ENCODE peak calls at places on chromosomes 2 and 18, in ten cellular contexts. W, O, Y, I, P, B, G, A, Z and K are unnamed samples.

GRCh38 chr18:62523255-62523588 is 397 bp downstream of the ZCCHC2 start:
- DNase-seq in W (no peak), O (no peak), Y (no peak), I (no peak), P (no peak), B (no peak), G (no peak), A (peak; percentile 75), Z (no peak), K (no peak)

GRCh38 chr2:207162319-207162718 is 3.4 kb downstream of the KLF7 start:
- DNase-seq in W (no peak), O (no peak), Y (no peak), I (no peak), P (no peak), B (no peak), G (no peak), A (no peak), Z (no peak), K (no peak)

GRCh38 chr18:36728345-36728744 is 100.5 kb downstream of the TPGS2 start:
- DNase-seq in W (no peak), O (no peak), Y (no peak), I (no peak), P (no peak), B (no peak), G (no peak), A (no peak), Z (no peak), K (no peak)

GRCh38 chr2:64479259-64480198 is 25.6 kb downstream of the LGALSL start:
- DNase-seq in W (no peak), O (no peak), Y (no peak), I (no peak), P (no peak), B (peak; percentile 44), G (no peak), A (no peak), Z (no peak), K (no peak)

GRCh38 chr2:128214866-128215460 is 103.7 kb downstream of the HS6ST1 start:
- DNase-seq in W (no peak), O (no peak), Y (no peak), I (no peak), P (no peak), B (no peak), G (no peak), A (no peak), Z (no peak), K (no peak)

GRCh38 chr18:58753976-58754375 is 82.7 kb downstream of the MALT1 start:
- DNase-seq in W (no peak), O (no peak), Y (no peak), I (no peak), P (no peak), B (no peak), G (no peak), A (no peak), Z (no peak), K (no peak)

GRCh38 chr2:219218279-219219112 is at the start of gene ABCB6:
- DNase-seq in W (peak; percentile 98), O (peak; percentile 98), Y (peak; percentile 82), I (peak; percentile 96), P (peak; percentile 99), B (peak; percentile 96), G (peak; percentile 84), A (peak; percentile 95), Z (peak; percentile 98), K (peak; percentile 99)

GRCh38 chr18:74635202-74635969 is 37.7 kb downstream of the ZNF407 start:
- DNase-seq in W (no peak), O (no peak), Y (no peak), I (no peak), P (no peak), B (peak; percentile 50), G (no peak), A (no peak), Z (no peak), K (no peak)

GRCh38 chr2:127528487-127528886 is 2.2 kb upstream of the IWS1 start:
- DNase-seq in W (no peak), O (no peak), Y (no peak), I (no peak), P (no peak), B (no peak), G (no peak), A (peak; percentile 27), Z (no peak), K (no peak)

GRCh38 chr18:12295389-12296086 is 12.5 kb upstream of the TUBB6 start:
- DNase-seq in W (no peak), O (no peak), Y (no peak), I (no peak), P (no peak), B (no peak), G (no peak), A (no peak), Z (no peak), K (no peak)

GRCh38 chr2:129870646-129871335 is 108.7 kb upstream of the RAB6C start:
- DNase-seq in W (no peak), O (no peak), Y (no peak), I (no peak), P (no peak), B (no peak), G (no peak), A (no peak), Z (no peak), K (no peak)

GRCh38 chr2:142599504-142599903 is 278.0 kb upstream of the KYNU start:
- DNase-seq in W (no peak), O (no peak), Y (no peak), I (no peak), P (no peak), B (no peak), G (no peak), A (no peak), Z (no peak), K (no peak)

DNA sequence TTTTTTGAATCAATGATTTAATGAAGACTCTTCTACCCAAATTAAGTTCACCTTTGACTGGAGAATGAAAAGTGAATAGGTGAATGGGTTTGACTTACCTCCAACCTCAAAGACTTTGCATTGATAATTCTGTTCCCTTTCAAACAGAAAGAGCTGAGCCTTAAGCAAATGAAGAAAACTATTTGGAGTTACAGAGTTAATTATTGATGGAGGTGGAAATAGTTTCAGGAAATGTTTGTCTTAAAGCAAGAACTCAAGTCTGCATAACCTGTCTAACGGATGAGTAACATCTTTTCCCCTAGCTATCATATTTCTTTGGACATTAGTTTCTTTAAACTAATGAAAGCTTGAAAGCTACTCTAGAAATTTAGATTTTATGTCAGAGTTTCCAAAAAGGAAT is 166.5 kb downstream of the CERS6 start:
- DNase-seq in W (no peak), O (no peak), Y (no peak), I (no peak), P (no peak), B (no peak), G (no peak), A (no peak), Z (no peak), K (no peak)
- H3K27ac ChIP-seq in W (no peak overlapping the region), O (no peak overlapping the region), Y (no peak overlapping the region), I (no peak overlapping the region), P (no peak overlapping the region), B (peak overlapping the region; percentile 47), G (no peak overlapping the region), A (no peak overlapping the region), Z (no peak overlapping the region), K (no peak overlapping the region)

DNA sequence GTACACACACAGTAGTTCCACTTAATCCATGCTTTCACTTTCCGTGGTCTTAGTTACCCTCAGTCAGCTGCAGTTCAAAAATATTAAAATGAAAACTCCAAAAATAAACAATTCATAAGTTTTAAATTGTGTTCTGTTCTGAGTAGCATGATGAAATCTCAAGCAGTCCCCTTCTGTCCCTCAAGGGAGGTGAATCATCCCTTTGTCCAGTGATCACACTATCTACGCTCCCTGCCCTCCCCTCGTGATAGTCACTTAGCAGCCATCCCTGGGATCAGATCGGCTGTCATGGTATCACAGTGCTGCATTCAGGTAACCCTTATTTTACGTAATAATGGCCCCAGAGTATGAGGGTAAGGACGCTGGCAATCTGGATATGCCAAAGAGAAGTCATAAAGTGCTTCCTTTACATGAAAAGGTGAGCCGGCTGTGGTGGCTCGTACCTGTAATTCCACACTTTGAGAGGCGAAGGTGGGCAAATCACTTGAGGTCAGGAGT is 5.8 kb upstream of the RTN4 start:
- DNase-seq in W (no peak), O (no peak), Y (no peak), I (no peak), P (no peak), B (no peak), G (no peak), A (peak; percentile 32), Z (peak; percentile 66), K (no peak)
- H3K4me3 ChIP-seq in W (no peak overlapping the region), O (no peak overlapping the region), Y (no peak overlapping the region), I (no peak overlapping the region), P (no peak overlapping the region), B (no peak overlapping the region), G (no peak overlapping the region), A (no peak overlapping the region), Z (no peak overlapping the region), K (no peak overlapping the region)

GRCh38 chr2:237486819-237487448 is at the start of gene MLPH:
- DNase-seq in W (peak; percentile 61), O (no peak), Y (no peak), I (peak; percentile 82), P (peak; percentile 32), B (peak; percentile 61), G (no peak), A (peak; percentile 67), Z (no peak), K (no peak)

GRCh38 chr2:237488295-237488694 is 1.2 kb downstream of the MLPH start:
- DNase-seq in W (no peak), O (no peak), Y (no peak), I (peak; percentile 66), P (no peak), B (no peak), G (no peak), A (no peak), Z (no peak), K (no peak)

GRCh38 chr2:237485844-237486243 is 1.2 kb upstream of the MLPH start:
- DNase-seq in W (no peak), O (no peak), Y (no peak), I (no peak), P (no peak), B (no peak), G (no peak), A (peak; percentile 50), Z (no peak), K (no peak)

GRCh38 chr2:237486334-237486818 is 675 bp upstream of the MLPH start:
- DNase-seq in W (no peak), O (no peak), Y (no peak), I (no peak), P (no peak), B (no peak), G (no peak), A (peak; percentile 59), Z (no peak), K (no peak)

DNA sequence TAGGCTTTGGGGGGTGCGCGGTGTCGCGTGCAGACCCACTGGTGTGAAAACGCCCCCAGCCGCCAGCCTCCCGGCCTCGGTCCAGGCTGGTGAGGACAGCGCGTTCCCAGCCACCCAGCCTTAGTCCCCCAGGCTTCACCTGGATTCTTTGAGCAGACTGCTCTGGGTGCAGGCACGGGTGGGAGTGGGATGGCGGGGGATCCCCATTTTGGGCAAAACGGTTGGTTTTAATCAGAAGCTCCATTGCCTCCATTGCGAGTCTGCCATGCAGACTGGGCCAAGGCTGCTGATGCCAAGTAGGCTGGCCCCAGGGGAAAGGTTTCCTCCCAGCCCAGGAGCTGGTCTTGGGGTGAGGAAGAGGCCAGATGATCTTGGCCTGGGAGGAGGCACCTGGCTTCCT is 445 bp downstream of the MLPH start:
- DNase-seq in W (no peak), O (no peak), Y (no peak), I (peak; percentile 60), P (no peak), B (no peak), G (no peak), A (no peak), Z (no peak), K (no peak)
- H3K27me3 ChIP-seq in W (peaks cover 39% of the 10 kb centered on the region), O (peaks cover 33% of the 10 kb centered on the region), Y (peaks cover 5% of the 10 kb centered on the region), I (peaks cover 18% of the 10 kb centered on the region), P (no peaks in the 10 kb centered on the region), B (peaks cover 35% of the 10 kb centered on the region), G (no peaks in the 10 kb centered on the region), A (peaks cover 41% of the 10 kb centered on the region), Z (peaks cover 6% of the 10 kb centered on the region), K (peaks cover 34% of the 10 kb centered on the region)

GRCh38 chr18:79677840-79678239 is 1.8 kb upstream of the CTDP1 start:
- DNase-seq in W (no peak), O (no peak), Y (no peak), I (no peak), P (no peak), B (no peak), G (no peak), A (no peak), Z (no peak), K (no peak)
- H3K27ac ChIP-seq in W (peak overlapping the region; percentile 100), O (peak overlapping the region; percentile 94), Y (no peak overlapping the region), I (no peak overlapping the region), P (peak overlapping the region; percentile 97), B (peak overlapping the region; percentile 97), G (no peak overlapping the region), A (no peak overlapping the region), Z (peak overlapping the region; percentile 94), K (no peak overlapping the region)